ENCODE peak calls at places on chromosomes 6 and 20, in five cellular contexts. One of them, this sample, is unnamed.

GRCh38 chr20:53828673-53829085 is 235.0 kb upstream of the ZNF217 start:
- DNase-seq in AG04449: peak; percentile 86
- DNase-seq in AG10803: peak; percentile 97
- DNase-seq in left lung: no peak
- DNase-seq in foreskin fibroblast: peak; percentile 96
- DNase-seq in this sample: peak; percentile 96

GRCh38 chr6:36822506-36823269 is 16.6 kb downstream of the CPNE5 start:
- DNase-seq in AG04449: no peak
- DNase-seq in AG10803: no peak
- DNase-seq in left lung: no peak
- DNase-seq in foreskin fibroblast: no peak
- DNase-seq in this sample: peak; percentile 81

GRCh38 chr20:50711113-50711825 is 19.9 kb upstream of the RIPOR3 start:
- DNase-seq in AG04449: no peak
- DNase-seq in AG10803: no peak
- DNase-seq in left lung: no peak
- DNase-seq in foreskin fibroblast: no peak
- DNase-seq in this sample: no peak

GRCh38 chr20:57912227-57912582 is 202.4 kb upstream of the PMEPA1 start:
- DNase-seq in AG04449: no peak
- DNase-seq in AG10803: no peak
- DNase-seq in left lung: no peak
- DNase-seq in foreskin fibroblast: no peak
- DNase-seq in this sample: no peak

GRCh38 chr6:67698534-67698933 is 936.5 kb upstream of the ADGRB3 start:
- DNase-seq in AG04449: no peak
- DNase-seq in AG10803: no peak
- DNase-seq in left lung: no peak
- DNase-seq in foreskin fibroblast: no peak
- DNase-seq in this sample: no peak

GRCh38 chr6:26342106-26342999 is 22.6 kb upstream of the BTN3A2 start:
- DNase-seq in AG04449: no peak
- DNase-seq in AG10803: peak; percentile 63
- DNase-seq in left lung: no peak
- DNase-seq in foreskin fibroblast: peak; percentile 82
- DNase-seq in this sample: peak; percentile 69

GRCh38 chr20:24337551-24337950 is 131.9 kb upstream of the SYNDIG1 start:
- DNase-seq in AG04449: no peak
- DNase-seq in AG10803: no peak
- DNase-seq in left lung: no peak
- DNase-seq in foreskin fibroblast: no peak
- DNase-seq in this sample: no peak

GRCh38 chr6:41022294-41022693 is 16.7 kb downstream of the UNC5CL start:
- DNase-seq in AG04449: no peak
- DNase-seq in AG10803: no peak
- DNase-seq in left lung: no peak
- DNase-seq in foreskin fibroblast: peak; percentile 66
- DNase-seq in this sample: peak; percentile 19

GRCh38 chr20:46833360-46833759 is 61.3 kb upstream of the EYA2 start:
- DNase-seq in AG04449: no peak
- DNase-seq in AG10803: no peak
- DNase-seq in left lung: no peak
- DNase-seq in foreskin fibroblast: no peak
- DNase-seq in this sample: no peak

GRCh38 chr20:7930386-7930785 is 9.9 kb downstream of the HAO1 start:
- DNase-seq in AG04449: no peak
- DNase-seq in AG10803: peak; percentile 4
- DNase-seq in left lung: no peak
- DNase-seq in foreskin fibroblast: no peak
- DNase-seq in this sample: no peak

GRCh38 chr20:9301129-9302072 is 213.0 kb upstream of the LAMP5 start:
- DNase-seq in AG04449: no peak
- DNase-seq in AG10803: peak; percentile 78
- DNase-seq in left lung: no peak
- DNase-seq in foreskin fibroblast: peak; percentile 87
- DNase-seq in this sample: peak; percentile 87

GRCh38 chr20:20492521-20493334 is 124.8 kb downstream of the INSM1 start:
- DNase-seq in AG04449: no peak
- DNase-seq in AG10803: no peak
- DNase-seq in left lung: no peak
- DNase-seq in foreskin fibroblast: no peak
- DNase-seq in this sample: no peak

GRCh38 chr6:151916680-151917164 is 109.2 kb downstream of the ESR1 start:
- DNase-seq in AG04449: no peak
- DNase-seq in AG10803: peak; percentile 91
- DNase-seq in left lung: no peak
- DNase-seq in foreskin fibroblast: peak; percentile 97
- DNase-seq in this sample: peak; percentile 25

GRCh38 chr6:157066781-157067491 is 256.4 kb downstream of the TMEM242 start:
- DNase-seq in AG04449: no peak
- DNase-seq in AG10803: no peak
- DNase-seq in left lung: no peak
- DNase-seq in foreskin fibroblast: no peak
- DNase-seq in this sample: no peak

GRCh38 chr6:46505693-46506512 is 14.7 kb upstream of the RCAN2 start:
- DNase-seq in AG04449: no peak
- DNase-seq in AG10803: no peak
- DNase-seq in left lung: no peak
- DNase-seq in foreskin fibroblast: no peak
- DNase-seq in this sample: no peak

GRCh38 chr6:25833136-25833535 is 1.3 kb upstream of the SLC17A1 start:
- DNase-seq in AG04449: no peak
- DNase-seq in AG10803: no peak
- DNase-seq in left lung: no peak
- DNase-seq in foreskin fibroblast: no peak
- DNase-seq in this sample: no peak

DNA sequence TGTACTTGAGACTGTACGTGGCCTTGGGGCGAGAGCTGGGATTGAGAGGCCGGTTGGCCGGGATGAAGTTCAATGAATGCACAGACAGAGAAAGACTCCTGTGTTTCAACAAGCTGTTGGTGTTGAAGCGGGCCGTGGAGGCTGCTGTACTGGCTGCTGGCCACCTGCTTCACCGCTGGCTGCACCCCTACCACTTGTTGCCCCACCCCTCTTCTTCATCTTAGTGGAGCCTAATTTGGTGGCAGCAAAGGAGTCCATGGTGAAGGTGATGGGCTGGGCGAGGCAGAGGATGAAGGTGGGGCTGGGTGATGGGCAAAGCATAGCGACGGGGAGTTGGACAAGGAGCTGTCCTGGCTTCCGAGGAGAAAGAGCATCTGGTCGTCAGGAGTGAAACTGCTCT is 7.2 kb upstream of the ZSCAN9 start:
- DNase-seq in AG04449: no peak
- DNase-seq in AG10803: no peak
- DNase-seq in left lung: no peak
- DNase-seq in foreskin fibroblast: no peak
- DNase-seq in this sample: no peak
- H3K4me3 ChIP-seq in AG04449: no peak overlapping the region
- H3K4me3 ChIP-seq in AG10803: peak overlapping the region; percentile 65
- H3K4me3 ChIP-seq in left lung: peak overlapping the region; percentile 58
- H3K4me3 ChIP-seq in foreskin fibroblast: no peak overlapping the region
- H3K4me3 ChIP-seq in this sample: no peak overlapping the region

DNA sequence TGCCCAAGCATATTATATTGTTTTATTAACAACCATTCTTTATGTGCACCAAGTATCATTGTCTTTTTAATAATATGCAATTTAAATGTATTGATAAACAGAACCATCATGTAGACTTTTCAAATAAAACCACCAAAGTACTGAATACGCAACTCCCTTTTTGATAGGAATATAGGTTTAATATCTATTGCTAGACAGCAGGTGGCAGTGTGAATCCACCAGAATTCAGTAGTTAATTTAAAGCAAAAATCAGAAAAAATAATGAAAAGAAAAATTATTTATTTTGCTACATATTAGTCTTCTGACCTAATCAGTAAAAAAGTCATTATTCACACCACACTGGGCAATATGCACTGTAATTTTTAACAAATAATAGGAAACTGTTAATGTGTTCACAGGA is 143.7 kb downstream of the KLHL32 start:
- DNase-seq in AG04449: no peak
- DNase-seq in AG10803: peak; percentile 52
- DNase-seq in left lung: no peak
- DNase-seq in foreskin fibroblast: peak; percentile 50
- DNase-seq in this sample: peak; percentile 65
- TF ChIP-seq CTCF in AG04449: no peak
- TF ChIP-seq CTCF in AG10803: peak; percentile 71
- TF ChIP-seq CTCF in left lung: no peak
- TF ChIP-seq CTCF in foreskin fibroblast: peak; percentile 31
- TF ChIP-seq CTCF in this sample: peak; percentile 46

GRCh38 chr6:22236626-22237414 is 60.0 kb downstream of the PRL start:
- DNase-seq in AG04449: peak; percentile 87
- DNase-seq in AG10803: peak; percentile 92
- DNase-seq in left lung: no peak
- DNase-seq in foreskin fibroblast: peak; percentile 86
- DNase-seq in this sample: peak; percentile 94
- H3K4me3 ChIP-seq in AG04449: no peak overlapping the region
- H3K4me3 ChIP-seq in AG10803: no peak overlapping the region
- H3K4me3 ChIP-seq in left lung: no peak overlapping the region
- H3K4me3 ChIP-seq in foreskin fibroblast: no peak overlapping the region
- H3K4me3 ChIP-seq in this sample: no peak overlapping the region

GRCh38 chr6:132937466-132937906 is 123.1 kb downstream of the RPS12 start:
- DNase-seq in AG04449: no peak
- DNase-seq in AG10803: peak; percentile 16
- DNase-seq in left lung: no peak
- DNase-seq in foreskin fibroblast: peak; percentile 58
- DNase-seq in this sample: peak; percentile 54
- TF ChIP-seq CTCF in AG04449: peak; percentile 43
- TF ChIP-seq CTCF in AG10803: peak; percentile 56
- TF ChIP-seq CTCF in left lung: no peak
- TF ChIP-seq CTCF in foreskin fibroblast: peak; percentile 41
- TF ChIP-seq CTCF in this sample: peak; percentile 61

GRCh38 chr20:61806995-61807394 is 258.7 kb downstream of the TAF4 start:
- DNase-seq in AG04449: no peak
- DNase-seq in AG10803: no peak
- DNase-seq in left lung: no peak
- DNase-seq in foreskin fibroblast: no peak
- DNase-seq in this sample: no peak
- H3K4me3 ChIP-seq in AG04449: no peak overlapping the region
- H3K4me3 ChIP-seq in AG10803: no peak overlapping the region
- H3K4me3 ChIP-seq in left lung: no peak overlapping the region
- H3K4me3 ChIP-seq in foreskin fibroblast: no peak overlapping the region
- H3K4me3 ChIP-seq in this sample: no peak overlapping the region

GRCh38 chr6:106609699-106610098 is 19.6 kb downstream of the RTN4IP1 start:
- DNase-seq in AG04449: no peak
- DNase-seq in AG10803: no peak
- DNase-seq in left lung: no peak
- DNase-seq in foreskin fibroblast: peak; percentile 8
- DNase-seq in this sample: no peak
- TF ChIP-seq CTCF in AG04449: peak; percentile 30
- TF ChIP-seq CTCF in AG10803: peak; percentile 38
- TF ChIP-seq CTCF in left lung: no peak
- TF ChIP-seq CTCF in foreskin fibroblast: peak; percentile 17
- TF ChIP-seq CTCF in this sample: peak; percentile 11

DNA sequence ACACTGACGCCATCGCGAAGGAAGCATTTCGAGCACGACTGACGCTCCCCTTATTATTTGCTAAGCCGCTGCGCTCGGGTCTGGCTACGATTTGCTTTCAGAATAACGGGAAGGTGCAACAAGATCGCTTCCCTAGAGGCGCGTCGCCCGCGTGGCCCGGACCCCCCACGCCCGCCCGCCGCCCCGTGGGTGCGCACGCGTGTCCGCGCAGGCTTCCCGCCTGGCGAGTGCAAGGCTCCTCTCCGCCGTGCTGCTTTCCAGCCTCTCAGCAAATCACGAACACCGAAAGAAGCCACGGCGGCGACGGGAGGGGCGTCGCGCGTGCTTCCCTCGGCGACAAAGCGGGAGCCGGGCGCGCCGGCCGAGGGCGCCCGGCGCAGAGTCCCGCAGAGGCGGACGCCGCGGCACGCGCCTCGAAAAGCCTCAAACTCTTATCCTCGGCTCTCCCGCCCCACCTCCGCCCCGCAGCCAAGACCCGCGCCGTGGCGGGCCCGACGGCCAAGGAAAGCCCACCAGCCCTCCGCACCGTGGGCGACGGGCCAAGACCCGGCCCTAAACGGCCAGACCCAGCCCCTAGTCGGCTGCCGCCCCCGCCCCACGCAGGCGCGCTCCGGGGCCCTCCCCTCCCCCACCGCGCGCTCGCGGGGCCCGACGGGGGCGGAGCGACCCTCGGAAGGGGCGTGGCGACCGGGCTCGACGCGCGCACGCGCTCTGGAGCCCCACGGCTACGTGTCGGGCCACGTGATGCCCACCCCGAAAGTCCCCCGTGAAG is 987 bp upstream of the QKI start:
- DNase-seq in AG04449: peak; percentile 53
- DNase-seq in AG10803: peak; percentile 90
- DNase-seq in left lung: peak; percentile 89
- DNase-seq in foreskin fibroblast: peak; percentile 96
- DNase-seq in this sample: peak; percentile 92
- H3K4me3 ChIP-seq in AG04449: peak overlapping the region; percentile 80
- H3K4me3 ChIP-seq in AG10803: peak overlapping the region; percentile 73
- H3K4me3 ChIP-seq in left lung: peak overlapping the region; percentile 68
- H3K4me3 ChIP-seq in foreskin fibroblast: peak overlapping the region; percentile 68
- H3K4me3 ChIP-seq in this sample: peak overlapping the region; percentile 61

GRCh38 chr6:24546432-24546831 is 51.7 kb downstream of the ALDH5A1 start:
- DNase-seq in AG04449: no peak
- DNase-seq in AG10803: no peak
- DNase-seq in left lung: no peak
- DNase-seq in foreskin fibroblast: no peak
- DNase-seq in this sample: no peak
- TF ChIP-seq CTCF in AG04449: no peak
- TF ChIP-seq CTCF in AG10803: no peak
- TF ChIP-seq CTCF in left lung: no peak
- TF ChIP-seq CTCF in foreskin fibroblast: no peak
- TF ChIP-seq CTCF in this sample: no peak

This sample was measured in cardiac fibroblast.